ENCODE peak calls at places on chromosomes 3 and 15, in four cellular contexts. W is GM12878, S is K562, L is HepG2. J is an unnamed sample.
A peak's percentile ranks its signal among the peaks of the same experiment; 100 is the strongest.

GRCh38 chr3:48057521-48057920 is 41.3 kb upstream of the MAP4 start:
- DNase-seq in S (no peak), W (no peak), L (no peak), J (no peak)

GRCh38 chr15:62935300-62936081 is 107.1 kb upstream of the TPM1 start:
- DNase-seq in L (peak; percentile 21), W (no peak), S (no peak), J (no peak)

GRCh38 chr15:47552978-47553608 is 164.2 kb upstream of the SEMA6D start:
- DNase-seq in L (no peak), W (no peak), S (no peak), J (no peak)

GRCh38 chr3:170397579-170398177 is 21.0 kb upstream of the CLDN11 start:
- DNase-seq in W (no peak), L (no peak), S (no peak), J (no peak)

GRCh38 chr3:10635446-10636076 is 130.2 kb upstream of the ATP2B2 start:
- DNase-seq in W (no peak), S (no peak), L (no peak), J (no peak)

GRCh38 chr3:166304509-166305063 is 467.4 kb upstream of the BCHE start:
- DNase-seq in W (no peak), S (no peak), L (no peak), J (no peak)

GRCh38 chr15:80010131-80010673 is 39.2 kb upstream of the BCL2A1 start:
- DNase-seq in L (no peak), W (no peak), S (no peak), J (no peak)

GRCh38 chr3:117407317-117407716 is 697.7 kb downstream of the TUSC7 start:
- DNase-seq in W (no peak), L (peak; percentile 5), S (no peak), J (no peak)

GRCh38 chr3:69410301-69410700 is 24.4 kb upstream of the FRMD4B start:
- DNase-seq in W (peak; percentile 61), L (peak; percentile 48), S (peak; percentile 23), J (peak; percentile 65)

GRCh38 chr15:74365619-74366445 is 1.6 kb downstream of the CYP11A1 start:
- DNase-seq in S (no peak), L (peak; percentile 25), W (no peak), J (peak; percentile 67)

GRCh38 chr15:40471105-40471777 is 457 bp downstream of the CHST14 start:
- DNase-seq in L (no peak), S (no peak), W (no peak), J (peak; percentile 42)

GRCh38 chr3:125107861-125108567 is 52.2 kb upstream of the HEG1 start:
- DNase-seq in W (peak; percentile 86), S (no peak), L (no peak), J (no peak)

GRCh38 chr3:112000971-112001370 is 2.2 kb downstream of the TAGLN3 start:
- DNase-seq in W (no peak), S (no peak), L (no peak), J (no peak)

GRCh38 chr15:55768670-55769185 is 25.8 kb upstream of the PRTG start:
- DNase-seq in L (no peak), W (no peak), S (no peak), J (no peak)
- TF ChIP-seq ETV6 in L (no peak), W (no peak), S (no peak), J (no peak)

GRCh38 chr3:141233457-141234161 is 2.0 kb downstream of the PXYLP1 start:
- DNase-seq in L (no peak), W (no peak), S (no peak), J (no peak)

GRCh38 chr3:141236351-141236750 is 4.7 kb downstream of the PXYLP1 start:
- DNase-seq in S (no peak), W (no peak), L (no peak), J (no peak)

GRCh38 chr3:141234283-141234682 is 2.7 kb downstream of the PXYLP1 start:
- DNase-seq in W (no peak), L (no peak), S (no peak), J (no peak)

GRCh38 chr3:141237701-141238521 is 6.3 kb downstream of the PXYLP1 start:
- DNase-seq in L (no peak), W (no peak), S (no peak), J (no peak)

GRCh38 chr3:141235661-141236171 is 4.1 kb downstream of the PXYLP1 start:
- DNase-seq in S (peak; percentile 27), L (peak; percentile 87), W (no peak), J (peak; percentile 47)
- TF ChIP-seq ETV6 in S (no peak), L (no peak), W (no peak), J (no peak)

DNA sequence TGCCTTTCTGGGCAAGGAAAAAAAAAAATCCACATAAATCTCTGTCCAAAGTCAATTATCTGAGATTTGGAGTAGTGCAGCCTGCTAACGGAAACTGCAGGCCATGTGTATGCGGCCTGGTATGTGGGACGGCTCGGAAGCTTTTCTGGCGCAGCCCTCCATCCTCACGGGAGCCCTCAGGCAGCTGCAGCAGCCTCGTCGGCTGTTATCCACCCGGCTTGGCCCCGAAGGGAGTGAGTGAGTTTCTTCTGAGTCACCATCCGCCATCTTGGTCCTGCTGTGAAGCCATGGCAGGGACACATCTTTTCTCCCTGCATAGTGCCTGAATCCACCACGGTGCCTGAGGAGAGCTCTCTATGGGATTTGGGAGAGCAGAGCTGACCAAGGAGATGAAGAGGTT is 62.8 kb downstream of the POLR2M start:
- DNase-seq in L (no peak), W (no peak), S (peak; percentile 13), J (no peak)
- TF ChIP-seq ETV6 in L (no peak), W (no peak), S (no peak), J (no peak)

DNA sequence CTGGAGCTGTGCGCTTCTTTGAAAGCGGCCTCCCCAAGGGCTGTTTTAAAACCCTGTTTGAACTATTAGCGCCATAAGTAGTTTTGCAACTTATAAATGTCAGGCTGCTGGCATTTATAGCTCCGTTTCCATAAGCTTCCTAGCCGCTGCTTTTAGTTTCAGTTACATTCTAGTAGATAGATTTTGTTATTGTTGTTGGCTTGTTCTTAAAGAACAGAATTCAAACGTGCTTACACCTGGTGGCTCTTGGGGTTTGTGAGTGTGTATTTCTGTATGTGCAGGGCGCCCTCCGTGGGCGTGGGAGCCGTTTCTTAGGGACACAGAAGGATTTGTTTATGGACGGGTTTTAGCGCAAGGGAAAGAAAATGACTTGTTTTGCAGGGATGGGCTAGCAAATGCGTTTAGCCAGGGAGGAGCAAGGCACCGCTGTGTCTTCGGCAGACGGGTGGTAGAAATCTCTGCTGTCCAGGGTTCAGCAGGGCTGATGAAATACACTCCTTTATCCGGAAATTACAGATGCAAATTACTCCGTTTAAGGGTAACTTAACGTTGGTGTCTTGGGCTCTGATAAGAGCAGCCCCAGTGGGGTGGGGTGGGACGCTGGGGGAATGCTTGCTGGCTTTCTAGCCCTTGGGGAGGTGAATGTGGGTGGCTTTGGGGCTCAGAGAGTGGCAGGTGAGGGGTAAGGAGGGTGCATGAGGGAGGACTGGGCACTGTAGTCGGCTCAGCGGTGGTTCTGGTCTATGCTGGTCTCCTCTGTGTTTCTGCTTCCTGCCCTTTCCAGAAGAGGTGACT is 701 bp downstream of the SV2B start:
- DNase-seq in L (no peak), S (no peak), W (no peak), J (no peak)
- TF ChIP-seq ETV6 in L (no peak), S (no peak), W (no peak), J (no peak)

DNA sequence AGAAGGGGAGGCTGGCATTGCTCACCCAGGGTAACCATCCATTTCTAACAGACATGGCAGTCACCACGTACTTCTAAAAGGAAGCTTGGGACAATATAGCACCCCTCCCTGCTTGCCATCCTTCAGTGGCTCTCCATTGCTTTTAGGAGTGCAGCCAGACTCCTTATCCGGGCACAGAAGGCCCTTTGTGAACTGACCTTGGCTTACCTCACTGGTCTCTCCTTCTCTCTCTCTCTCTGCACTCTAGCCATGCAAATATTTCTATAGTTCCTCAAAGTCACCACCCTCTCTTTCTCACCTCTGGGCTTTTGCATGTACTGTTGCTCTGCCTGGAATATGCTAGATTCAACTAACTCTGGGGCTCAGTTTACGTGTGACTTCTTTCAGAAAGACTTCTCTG is 301.1 kb downstream of the SHQ1 start:
- DNase-seq in S (no peak), W (no peak), L (no peak), J (no peak)
- TF ChIP-seq ETV6 in S (no peak), W (no peak), L (no peak), J (no peak)